ENCODE peak calls at places on chromosome 16, in four cellular contexts. H is COLO829, W is left cardiac atrium, F is HL-60. K is an unnamed sample.

GRCh38 chr16:84844561-84845495 is 25.0 kb downstream of the CRISPLD2 start:
- DNase-seq in H (no peak), F (no peak), W (no peak), K (no peak)

GRCh38 chr16:67781548-67781921 is 24.8 kb downstream of the RANBP10 start:
- DNase-seq in W (no peak), F (no peak), H (no peak), K (no peak)

GRCh38 chr16:46720619-46721018 is 27.5 kb downstream of the MYLK3 start:
- DNase-seq in H (no peak), F (no peak), W (no peak), K (no peak)

GRCh38 chr16:89924298-89924924 is 1.3 kb downstream of the TUBB3 start:
- DNase-seq in W (peak), H (no peak), F (no peak), K (no peak)

GRCh38 chr16:81275064-81275532 is 36.6 kb downstream of the BCO1 start:
- DNase-seq in H (no peak), W (no peak), F (no peak), K (no peak)

GRCh38 chr16:79601092-79601977 is 798 bp upstream of the MAF start:
- DNase-seq in F (no peak), H (no peak), W (peak), K (peak)

GRCh38 chr16:46573008-46573833 is 48.0 kb downstream of the SHCBP1 start:
- DNase-seq in H (peak), F (no peak), W (no peak), K (no peak)

GRCh38 chr16:49269231-49269630 is 12.4 kb downstream of the CBLN1 start:
- DNase-seq in W (no peak), F (no peak), H (no peak), K (no peak)

GRCh38 chr16:3983081-3983520 is 102.6 kb upstream of the CREBBP start:
- DNase-seq in W (peak), H (peak), F (peak), K (peak)

GRCh38 chr16:85451646-85452363 is 161.3 kb upstream of the GSE1 start:
- DNase-seq in W (no peak), H (no peak), F (no peak), K (no peak)

GRCh38 chr16:28503470-28504259 is 3.0 kb downstream of the IL27 start:
- DNase-seq in F (no peak), H (no peak), W (no peak), K (no peak)

GRCh38 chr16:56108724-56109123 is 82.6 kb upstream of the GNAO1 start:
- DNase-seq in H (no peak), W (no peak), F (no peak), K (no peak)

GRCh38 chr16:30887927-30888326 is 6.0 kb downstream of the BCL7C start:
- DNase-seq in W (no peak), H (no peak), F (no peak), K (no peak)

GRCh38 chr16:84020353-84020752 is 22.2 kb downstream of the SLC38A8 start:
- DNase-seq in H (no peak), F (no peak), W (no peak), K (no peak)

GRCh38 chr16:85644093-85644712 is 31.1 kb downstream of the GSE1 start:
- DNase-seq in F (no peak), H (no peak), W (no peak), K (no peak)

GRCh38 chr16:28136751-28137434 is 73.4 kb upstream of the GSG1L start:
- DNase-seq in F (no peak), H (peak), W (no peak), K (no peak)

GRCh38 chr16:24668481-24669001 is 60.9 kb upstream of the TNRC6A start:
- DNase-seq in H (peak), W (peak), F (no peak), K (peak)

GRCh38 chr16:17370233-17371013 is 100.3 kb downstream of the XYLT1 start:
- DNase-seq in W (no peak), F (no peak), H (no peak), K (no peak)

GRCh38 chr16:24346734-24347133 is 90.6 kb downstream of the CACNG3 start:
- DNase-seq in H (no peak), F (no peak), W (no peak), K (no peak)

GRCh38 chr16:15973460-15973859 is 24.0 kb downstream of the ABCC1 start:
- DNase-seq in W (no peak), F (no peak), H (no peak), K (peak)

GRCh38 chr16:88200896-88201185 is 181.9 kb upstream of the ZNF469 start:
- DNase-seq in H (no peak), F (no peak), W (no peak), K (peak)

GRCh38 chr16:80931985-80932720 is 74.5 kb downstream of the CMC2 start:
- DNase-seq in F (no peak), H (no peak), W (peak), K (peak)

GRCh38 chr16:10992797-10993196 is 48.4 kb downstream of the CLEC16A start:
- DNase-seq in F (no peak), W (peak), H (peak), K (peak)

GRCh38 chr16:72844225-72844920 is 203.6 kb downstream of the ZFHX3 start:
- DNase-seq in W (no peak), F (no peak), H (no peak), K (no peak)

GRCh38 chr16:87570938-87571867 is 31.1 kb upstream of the JPH3 start:
- DNase-seq in W (peak), H (no peak), F (no peak), K (peak)

GRCh38 chr16:20803561-20804214 is 2.6 kb downstream of the ERI2 start:
- DNase-seq in F (no peak), H (no peak), W (no peak), K (no peak)

GRCh38 chr16:3641801-3642396 is 12.6 kb upstream of the DNASE1 start:
- DNase-seq in H (no peak), W (no peak), F (no peak), K (peak)

GRCh38 chr16:54203384-54203783 is 83.2 kb downstream of the IRX3 start:
- DNase-seq in W (no peak), F (no peak), H (no peak), K (no peak)

GRCh38 chr16:1167276-1168107 is 14.6 kb downstream of the CACNA1H start:
- DNase-seq in F (no peak), W (no peak), H (no peak), K (no peak)

GRCh38 chr16:57537194-57537505 is 779 bp upstream of the CCDC102A start:
- DNase-seq in W (no peak), F (no peak), H (no peak), K (no peak)

GRCh38 chr16:69921125-69921524 is 30.0 kb upstream of the CLEC18A start:
- DNase-seq in F (no peak), H (peak), W (no peak), K (no peak)

GRCh38 chr16:56632160-56632847 is at the start of gene MT1M:
- DNase-seq in H (no peak), F (no peak), W (peak), K (no peak)

GRCh38 chr16:82943371-82943770 is 316.6 kb downstream of the CDH13 start:
- DNase-seq in W (no peak), H (no peak), F (no peak), K (no peak)

GRCh38 chr16:24825696-24826095 is 20.1 kb upstream of the SLC5A11 start:
- DNase-seq in F (no peak), W (no peak), H (no peak), K (no peak)

K was measured in adrenal gland.